ENCODE peak calls at places on chromosomes 4 and X, in four cellular contexts. A is heart left ventricle, H is colonic mucosa, F is left lung. R is an unnamed sample.

GRCh38 chr4:140904904-140905303 is 148.7 kb upstream of the TBC1D9 start:
- DNase-seq in A (no peak), H (no peak), F (no peak), R (no peak)

GRCh38 chr4:33184684-33185083 is 2464.5 kb downstream of the PCDH7 start:
- DNase-seq in A (no peak), H (no peak), F (no peak), R (no peak)

GRCh38 chrX:145813081-145813480 is 4.5 kb upstream of the SLITRK2 start:
- DNase-seq in A (no peak), H (no peak), F (no peak), R (no peak)

GRCh38 chr4:10336471-10336870 is 120.8 kb downstream of the ZNF518B start:
- DNase-seq in A (no peak), H (no peak), F (no peak), R (no peak)

GRCh38 chr4:179196511-179196910 is 1754.3 kb upstream of the AGA start:
- DNase-seq in A (no peak), H (no peak), F (no peak), R (no peak)

GRCh38 chr4:180947421-180947820 is 1295.8 kb upstream of the TENM3 start:
- DNase-seq in A (no peak), H (no peak), F (no peak), R (no peak)

GRCh38 chr4:14800977-14801376 is 201.3 kb upstream of the CPEB2 start:
- DNase-seq in A (no peak), H (no peak), F (no peak), R (no peak)

GRCh38 chr4:119244344-119244743 is 31.8 kb downstream of the USP53 start:
- DNase-seq in A (no peak), H (no peak), F (no peak), R (no peak)

GRCh38 chr4:38983756-38984647 is 48.2 kb downstream of the TMEM156 start:
- DNase-seq in A (no peak), H (no peak), F (no peak), R (no peak)

GRCh38 chr4:145731026-145731425 is 51.1 kb downstream of the C4orf51 start:
- DNase-seq in A (no peak), H (peak; percentile 74), F (no peak), R (no peak)

GRCh38 chr4:4866833-4867744 is 7.6 kb downstream of the MSX1 start:
- DNase-seq in A (peak; percentile 63), H (no peak), F (no peak), R (no peak)

GRCh38 chrX:124256209-124256608 is 76.3 kb upstream of the TEX13D start:
- DNase-seq in A (peak; percentile 22), H (no peak), F (no peak), R (no peak)

GRCh38 chrX:32183066-32183465 is 1028.3 kb downstream of the DMD start:
- DNase-seq in A (no peak), H (no peak), F (no peak), R (no peak)

GRCh38 chr4:181202249-181202648 is 1041.0 kb upstream of the TENM3 start:
- DNase-seq in A (no peak), H (no peak), F (no peak), R (no peak)

GRCh38 chr4:38615847-38616246 is 48.2 kb upstream of the KLF3 start:
- DNase-seq in A (no peak), H (peak; percentile 72), F (no peak), R (no peak)

GRCh38 chr4:31324814-31325213 is 604.6 kb downstream of the PCDH7 start:
- DNase-seq in A (no peak), H (no peak), F (no peak), R (no peak)

GRCh38 chr4:54942735-54943134 is 182.7 kb downstream of the KDR start:
- DNase-seq in A (no peak), H (no peak), F (no peak), R (no peak)

GRCh38 chr4:98794565-98795205 is 134.2 kb downstream of the EIF4E start:
- DNase-seq in A (no peak), H (no peak), F (no peak), R (no peak)

GRCh38 chrX:69133561-69134542 is 31.4 kb downstream of the PJA1 start:
- DNase-seq in A (peak; percentile 24), H (peak; percentile 21), F (no peak), R (no peak)

DNA sequence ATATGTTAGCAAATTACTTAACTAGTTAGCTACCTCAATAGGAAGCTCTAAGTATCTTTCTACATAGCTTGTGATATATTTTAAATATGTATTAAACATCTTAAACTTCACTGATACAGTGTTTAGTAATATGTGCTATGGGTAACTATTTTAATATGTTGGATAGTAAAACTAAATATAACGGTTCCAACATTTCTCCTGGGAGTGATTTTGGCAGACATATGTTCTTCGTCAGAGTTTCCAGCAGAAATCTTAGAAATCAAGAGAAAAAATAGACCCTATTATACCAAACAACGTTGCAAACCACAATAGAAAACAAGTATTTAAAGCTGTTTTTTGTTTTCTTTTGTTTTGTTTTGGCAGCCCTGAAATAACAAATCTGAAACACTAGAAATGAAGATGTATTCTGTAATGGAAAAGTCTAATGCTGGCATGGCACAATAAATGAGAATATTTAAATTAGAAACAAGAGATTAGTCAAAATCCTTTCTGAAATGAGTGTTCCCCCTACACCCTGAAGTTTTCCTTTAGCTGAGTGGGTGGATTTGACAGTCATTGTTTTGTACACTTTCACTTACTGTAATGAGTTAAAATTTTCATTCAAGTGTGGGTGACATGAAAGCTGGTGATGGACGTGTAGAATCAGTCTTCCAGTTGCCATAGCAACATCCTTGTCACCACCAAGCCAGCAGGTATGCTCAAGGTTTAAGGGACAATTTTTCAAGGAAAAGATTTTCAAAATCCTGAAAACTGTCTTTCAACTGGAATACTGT is 233.6 kb downstream of the SCFD2 start:
- DNase-seq in A (no peak), H (no peak), F (no peak), R (no peak)
- H3K36me3 ChIP-seq in A (no peaks in the 10 kb centered on the region), H (no peaks in the 10 kb centered on the region), F (no peaks in the 10 kb centered on the region), R (no peaks in the 10 kb centered on the region)

GRCh38 chr4:174199735-174200134 is 83.7 kb downstream of the FBXO8 start:
- DNase-seq in A (no peak), H (no peak), F (no peak), R (no peak)

GRCh38 chr4:174207370-174207769 is 76.1 kb downstream of the FBXO8 start:
- DNase-seq in A (no peak), H (no peak), F (no peak), R (no peak)

GRCh38 chr4:174209296-174209695 is 74.2 kb downstream of the FBXO8 start:
- DNase-seq in A (no peak), H (no peak), F (no peak), R (no peak)

GRCh38 chr4:174201898-174202297 is 81.6 kb downstream of the FBXO8 start:
- DNase-seq in A (no peak), H (no peak), F (no peak), R (no peak)

GRCh38 chr4:174204194-174204831 is 79.2 kb downstream of the FBXO8 start:
- DNase-seq in A (no peak), H (no peak), F (no peak), R (no peak)
- H3K27me3 ChIP-seq in A (no peaks in the 10 kb centered on the region), H (no peaks in the 10 kb centered on the region), F (peaks cover 24% of the 10 kb centered on the region), R (no peaks in the 10 kb centered on the region)

GRCh38 chr4:105440890-105441289 is 33.0 kb downstream of the PPA2 start:
- DNase-seq in A (no peak), H (no peak), F (no peak), R (no peak)
- H3K36me3 ChIP-seq in A (peaks cover 36% of the 10 kb centered on the region), H (no peaks in the 10 kb centered on the region), F (peaks cover 2% of the 10 kb centered on the region), R (no peaks in the 10 kb centered on the region)

GRCh38 chr4:575281-576141 is 584 bp downstream of the TMEM271 start:
- DNase-seq in A (peak; percentile 36), H (no peak), F (peak; percentile 53), R (no peak)
- H3K27me3 ChIP-seq in A (peaks cover 62% of the 10 kb centered on the region), H (peaks cover 42% of the 10 kb centered on the region), F (peaks cover 60% of the 10 kb centered on the region), R (no peaks in the 10 kb centered on the region)

GRCh38 chr4:74018116-74018515 is 19.6 kb upstream of the CXCL5 start:
- DNase-seq in A (no peak), H (no peak), F (no peak), R (no peak)

GRCh38 chr4:74014332-74014731 is 15.9 kb upstream of the CXCL5 start:
- DNase-seq in A (no peak), H (no peak), F (no peak), R (no peak)

GRCh38 chr4:74013269-74013668 is 14.8 kb upstream of the CXCL5 start:
- DNase-seq in A (no peak), H (no peak), F (no peak), R (no peak)

GRCh38 chr4:74016068-74016467 is 17.6 kb upstream of the CXCL5 start:
- DNase-seq in A (no peak), H (no peak), F (no peak), R (no peak)

GRCh38 chr4:74015126-74015780 is 16.8 kb upstream of the CXCL5 start:
- DNase-seq in A (no peak), H (no peak), F (no peak), R (no peak)
- H3K36me3 ChIP-seq in A (no peaks in the 10 kb centered on the region), H (no peaks in the 10 kb centered on the region), F (no peaks in the 10 kb centered on the region), R (no peaks in the 10 kb centered on the region)

GRCh38 chr4:139789096-139789495 is 123.5 kb downstream of the MGST2 start:
- DNase-seq in A (no peak), H (no peak), F (no peak), R (no peak)

GRCh38 chr4:139790291-139790690 is 124.7 kb downstream of the MGST2 start:
- DNase-seq in A (no peak), H (no peak), F (no peak), R (no peak)

GRCh38 chr4:139795476-139795875 is 129.9 kb downstream of the MGST2 start:
- DNase-seq in A (no peak), H (no peak), F (no peak), R (no peak)

GRCh38 chr4:139794158-139794954 is 128.7 kb downstream of the MGST2 start:
- DNase-seq in A (no peak), H (no peak), F (no peak), R (no peak)

DNA sequence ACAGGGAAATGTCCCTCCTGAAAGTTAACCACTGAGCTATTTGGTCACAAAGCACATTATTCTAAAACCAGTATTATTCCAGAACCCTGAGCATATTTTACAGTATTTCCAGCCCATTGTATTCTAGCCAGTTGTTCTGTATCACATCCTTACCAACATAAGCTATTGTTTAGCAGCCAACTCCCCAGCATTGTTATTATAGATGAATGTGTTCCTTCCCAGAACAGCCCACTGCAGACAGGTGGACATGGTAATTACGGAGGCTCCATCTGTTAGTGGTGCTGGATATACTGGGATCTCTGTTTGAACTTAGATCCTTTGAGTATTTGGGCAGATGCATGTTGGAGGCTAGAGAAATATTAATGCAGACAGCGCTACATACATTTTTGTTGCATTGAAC is 126.1 kb downstream of the MGST2 start:
- DNase-seq in A (no peak), H (no peak), F (no peak), R (no peak)
- H3K27me3 ChIP-seq in A (no peaks in the 10 kb centered on the region), H (no peaks in the 10 kb centered on the region), F (no peaks in the 10 kb centered on the region), R (no peaks in the 10 kb centered on the region)

R was measured in aorta.